ENCODE peak calls at places on chromosomes 2 and 18, in eight cellular contexts. A is prostate gland; E is GM12878; M is activated CD8-positive, alpha-beta memory T cell treated with anti-CD3 and anti-CD28 coated beads for 48 hours; B is chondrocyte; Q is SJSA1; W is T-helper 9 cell; L is glutamatergic neuron. U is an unnamed sample.

GRCh38 chr2:112481528-112482228 is at the start of gene TTL:
- DNase-seq in W (peak; percentile 73), L (peak; percentile 75), B (no peak), E (no peak), A (peak; percentile 65), M (peak; percentile 52), Q (peak; percentile 57), U (no peak)

GRCh38 chr18:6624729-6625308 is 104.7 kb upstream of the ARHGAP28 start:
- DNase-seq in W (no peak), E (no peak), Q (no peak), B (no peak), A (no peak), L (no peak), M (no peak), U (peak; percentile 28)

GRCh38 chr2:15882761-15883497 is 57.4 kb upstream of the MYCN start:
- DNase-seq in M (no peak), A (no peak), L (no peak), B (no peak), Q (no peak), W (no peak), E (no peak), U (no peak)

GRCh38 chr2:54279385-54279784 is 23.4 kb upstream of the TSPYL6 start:
- DNase-seq in L (no peak), W (no peak), A (no peak), M (no peak), E (no peak), Q (no peak), B (no peak), U (no peak)

GRCh38 chr18:61908661-61909060 is 15.9 kb upstream of the RNF152 start:
- DNase-seq in W (no peak), M (no peak), A (no peak), B (no peak), L (no peak), E (no peak), Q (no peak), U (no peak)

GRCh38 chr2:86491088-86491487 is 49.9 kb downstream of the KDM3A start:
- DNase-seq in A (no peak), E (no peak), B (no peak), W (no peak), L (no peak), Q (no peak), M (no peak), U (no peak)

GRCh38 chr18:13610517-13610916 is 115.8 kb downstream of the FAM210A start:
- DNase-seq in M (no peak), A (no peak), E (no peak), Q (no peak), L (no peak), B (no peak), W (no peak), U (no peak)

GRCh38 chr2:205435970-205436369 is 246.3 kb upstream of the NRP2 start:
- DNase-seq in A (no peak), L (no peak), W (no peak), M (no peak), E (no peak), Q (no peak), B (no peak), U (no peak)

GRCh38 chr2:228545041-228545440 is 363.6 kb upstream of the SPHKAP start:
- DNase-seq in B (no peak), E (no peak), L (no peak), W (no peak), A (no peak), M (no peak), Q (no peak), U (peak; percentile 29)

GRCh38 chr2:230643576-230644291 is 68.9 kb upstream of the CAB39 start:
- DNase-seq in A (no peak), L (no peak), W (no peak), E (no peak), M (no peak), Q (no peak), B (peak; percentile 30), U (no peak)

GRCh38 chr2:115364078-115364477 is 921.6 kb downstream of the DPP10 start:
- DNase-seq in M (no peak), A (no peak), B (no peak), E (no peak), Q (no peak), L (no peak), W (no peak), U (no peak)

GRCh38 chr2:108927405-108927804 is 61.6 kb downstream of the EDAR start:
- DNase-seq in E (no peak), W (no peak), B (no peak), L (no peak), M (no peak), Q (no peak), A (no peak), U (no peak)

GRCh38 chr2:11013196-11013595 is 101.5 kb downstream of the KCNF1 start:
- DNase-seq in A (no peak), L (no peak), Q (peak; percentile 17), M (no peak), B (no peak), W (no peak), E (no peak), U (no peak)

GRCh38 chr2:21774691-21775090 is 650.9 kb downstream of the TDRD15 start:
- DNase-seq in A (no peak), E (no peak), Q (no peak), M (no peak), W (no peak), B (no peak), L (no peak), U (no peak)

GRCh38 chr2:19349911-19350677 is 8.3 kb downstream of the OSR1 start:
- DNase-seq in Q (no peak), A (no peak), L (peak; percentile 81), M (no peak), E (no peak), B (peak; percentile 75), W (peak; percentile 59), U (no peak)

GRCh38 chr2:8692783-8693768 is 11.2 kb downstream of the ID2 start:
- DNase-seq in B (no peak), E (no peak), A (no peak), Q (no peak), M (no peak), L (peak; percentile 79), W (no peak), U (no peak)

GRCh38 chr2:124877065-124877671 is 852.1 kb downstream of the CNTNAP5 start:
- DNase-seq in E (no peak), B (no peak), A (no peak), L (no peak), M (no peak), W (no peak), Q (no peak), U (no peak)

GRCh38 chr2:153360239-153360638 is 118.3 kb downstream of the RPRM start:
- DNase-seq in W (no peak), E (no peak), A (no peak), L (peak; percentile 31), Q (no peak), M (no peak), B (no peak), U (no peak)

GRCh38 chr2:38935568-38936172 is 46.0 kb downstream of the ARHGEF33 start:
- DNase-seq in B (no peak), Q (no peak), M (no peak), A (no peak), W (no peak), E (no peak), L (no peak), U (no peak)

GRCh38 chr2:104599802-104600510 is 254.0 kb upstream of the POU3F3 start:
- DNase-seq in E (no peak), Q (no peak), W (no peak), L (no peak), B (no peak), M (no peak), A (no peak), U (peak; percentile 61)

GRCh38 chr2:230346921-230347533 is 20.0 kb downstream of the SP140L start:
- DNase-seq in M (no peak), E (no peak), A (peak; percentile 35), B (no peak), Q (no peak), W (no peak), L (no peak), U (no peak)

GRCh38 chr18:32093523-32093922 is 1.8 kb downstream of the RNF138 start:
- DNase-seq in M (no peak), A (peak; percentile 18), L (no peak), B (no peak), Q (no peak), E (no peak), W (no peak), U (no peak)

GRCh38 chr2:158745067-158745865 is 49.9 kb upstream of the DAPL1 start:
- DNase-seq in E (no peak), Q (no peak), A (peak; percentile 71), B (no peak), W (peak; percentile 9), L (peak; percentile 53), M (no peak), U (no peak)

GRCh38 chr2:30758315-30758714 is 48.9 kb downstream of the CAPN13 start:
- DNase-seq in Q (no peak), M (no peak), E (no peak), B (peak; percentile 34), A (no peak), W (no peak), L (peak; percentile 54), U (no peak)

GRCh38 chr2:161223139-161223732 is 63.0 kb downstream of the TANK start:
- DNase-seq in E (no peak), L (no peak), M (no peak), A (peak; percentile 46), W (no peak), B (no peak), Q (no peak), U (no peak)

GRCh38 chr2:86054539-86055082 is 51.1 kb downstream of the POLR1A start:
- DNase-seq in B (no peak), W (no peak), Q (no peak), L (no peak), A (no peak), M (no peak), E (no peak), U (no peak)

GRCh38 chr2:2791031-2791430 is 460.0 kb upstream of the MYT1L start:
- DNase-seq in L (no peak), B (no peak), W (no peak), A (no peak), E (no peak), Q (no peak), M (no peak), U (no peak)

GRCh38 chr2:177332041-177332991 is 60.3 kb upstream of the AGPS start:
- DNase-seq in Q (peak; percentile 60), E (peak; percentile 45), M (no peak), B (no peak), W (no peak), L (no peak), A (peak; percentile 47), U (peak; percentile 45)

GRCh38 chr18:31102941-31103340 is 720 bp upstream of the DSC2 start:
- DNase-seq in L (no peak), A (no peak), B (no peak), E (no peak), M (no peak), Q (no peak), W (no peak), U (no peak)

GRCh38 chr2:235263205-235264120 is 230.4 kb upstream of the AGAP1 start:
- DNase-seq in Q (peak; percentile 98), M (no peak), W (no peak), L (no peak), B (no peak), A (peak; percentile 72), E (no peak), U (peak; percentile 93)

GRCh38 chr2:196434217-196434616 is 205.3 kb upstream of the CCDC150 start:
- DNase-seq in W (no peak), Q (no peak), B (no peak), E (no peak), L (no peak), M (no peak), A (no peak), U (no peak)

U was measured in skeletal muscle cell.